ENCODE peak calls at places on chromosomes 4 and X, in five cellular contexts. One of them, this sample, is unnamed.
A peak's percentile ranks its signal among the peaks of the same experiment; 100 is the strongest.

GRCh38 chrX:101385795-101386541 is at the start of gene BTK:
- DNase-seq in NCI-H1048: no peak
- DNase-seq in fibroblast of villous mesenchyme: no peak
- DNase-seq in left ventricle myocardium superior: no peak
- DNase-seq in globus pallidus: peak; percentile 24
- DNase-seq in this sample: no peak

GRCh38 chr4:89572224-89572858 is 264.6 kb downstream of the SNCA start:
- DNase-seq in NCI-H1048: no peak
- DNase-seq in fibroblast of villous mesenchyme: peak; percentile 28
- DNase-seq in left ventricle myocardium superior: no peak
- DNase-seq in globus pallidus: no peak
- DNase-seq in this sample: no peak

GRCh38 chr4:8085491-8086479 is 72.8 kb downstream of the ABLIM2 start:
- DNase-seq in NCI-H1048: no peak
- DNase-seq in fibroblast of villous mesenchyme: no peak
- DNase-seq in left ventricle myocardium superior: no peak
- DNase-seq in globus pallidus: no peak
- DNase-seq in this sample: no peak

GRCh38 chr4:45803994-45804393 is 319.9 kb downstream of the GABRG1 start:
- DNase-seq in NCI-H1048: no peak
- DNase-seq in fibroblast of villous mesenchyme: no peak
- DNase-seq in left ventricle myocardium superior: no peak
- DNase-seq in globus pallidus: no peak
- DNase-seq in this sample: no peak

GRCh38 chr4:185958094-185958493 is 110.9 kb upstream of the TLR3 start:
- DNase-seq in NCI-H1048: no peak
- DNase-seq in fibroblast of villous mesenchyme: no peak
- DNase-seq in left ventricle myocardium superior: no peak
- DNase-seq in globus pallidus: no peak
- DNase-seq in this sample: no peak

GRCh38 chr4:60868232-60868960 is 331.7 kb upstream of the ADGRL3 start:
- DNase-seq in NCI-H1048: no peak
- DNase-seq in fibroblast of villous mesenchyme: no peak
- DNase-seq in left ventricle myocardium superior: no peak
- DNase-seq in globus pallidus: no peak
- DNase-seq in this sample: no peak

GRCh38 chr4:66562276-66562806 is 892.1 kb upstream of the EPHA5 start:
- DNase-seq in NCI-H1048: no peak
- DNase-seq in fibroblast of villous mesenchyme: no peak
- DNase-seq in left ventricle myocardium superior: no peak
- DNase-seq in globus pallidus: no peak
- DNase-seq in this sample: peak; percentile 35

GRCh38 chr4:40480291-40480690 is 145.2 kb downstream of the CHRNA9 start:
- DNase-seq in NCI-H1048: no peak
- DNase-seq in fibroblast of villous mesenchyme: no peak
- DNase-seq in left ventricle myocardium superior: no peak
- DNase-seq in globus pallidus: no peak
- DNase-seq in this sample: no peak

GRCh38 chrX:110363241-110363640 is 4.6 kb downstream of the RTL9 start:
- DNase-seq in NCI-H1048: no peak
- DNase-seq in fibroblast of villous mesenchyme: no peak
- DNase-seq in left ventricle myocardium superior: no peak
- DNase-seq in globus pallidus: no peak
- DNase-seq in this sample: no peak

GRCh38 chr4:146053901-146054300 is 115.3 kb upstream of the ZNF827 start:
- DNase-seq in NCI-H1048: no peak
- DNase-seq in fibroblast of villous mesenchyme: no peak
- DNase-seq in left ventricle myocardium superior: no peak
- DNase-seq in globus pallidus: no peak
- DNase-seq in this sample: no peak

GRCh38 chrX:10278716-10279115 is 121.9 kb downstream of the CLCN4 start:
- DNase-seq in NCI-H1048: no peak
- DNase-seq in fibroblast of villous mesenchyme: no peak
- DNase-seq in left ventricle myocardium superior: no peak
- DNase-seq in globus pallidus: peak; percentile 3
- DNase-seq in this sample: no peak

GRCh38 chr4:5932021-5932553 is 39.2 kb upstream of the CRMP1 start:
- DNase-seq in NCI-H1048: no peak
- DNase-seq in fibroblast of villous mesenchyme: no peak
- DNase-seq in left ventricle myocardium superior: no peak
- DNase-seq in globus pallidus: no peak
- DNase-seq in this sample: no peak

GRCh38 chr4:26431461-26432165 is 58.7 kb downstream of the CCKAR start:
- DNase-seq in NCI-H1048: no peak
- DNase-seq in fibroblast of villous mesenchyme: no peak
- DNase-seq in left ventricle myocardium superior: no peak
- DNase-seq in globus pallidus: no peak
- DNase-seq in this sample: no peak

GRCh38 chrX:131746491-131746968 is 202.7 kb downstream of the OR13H1 start:
- DNase-seq in NCI-H1048: peak; percentile 27
- DNase-seq in fibroblast of villous mesenchyme: peak; percentile 93
- DNase-seq in left ventricle myocardium superior: no peak
- DNase-seq in globus pallidus: no peak
- DNase-seq in this sample: no peak

GRCh38 chrX:50168305-50168704 is 32.5 kb downstream of the AKAP4 start:
- DNase-seq in NCI-H1048: no peak
- DNase-seq in fibroblast of villous mesenchyme: no peak
- DNase-seq in left ventricle myocardium superior: no peak
- DNase-seq in globus pallidus: no peak
- DNase-seq in this sample: peak; percentile 47

GRCh38 chr4:8268901-8269534 is 536 bp upstream of the HTRA3 start:
- DNase-seq in NCI-H1048: no peak
- DNase-seq in fibroblast of villous mesenchyme: no peak
- DNase-seq in left ventricle myocardium superior: no peak
- DNase-seq in globus pallidus: no peak
- DNase-seq in this sample: no peak

GRCh38 chr4:26858035-26858918 is 2.4 kb upstream of the STIM2 start:
- DNase-seq in NCI-H1048: no peak
- DNase-seq in fibroblast of villous mesenchyme: no peak
- DNase-seq in left ventricle myocardium superior: no peak
- DNase-seq in globus pallidus: no peak
- DNase-seq in this sample: no peak

GRCh38 chr4:173009129-173009823 is 159.3 kb upstream of the GALNT7 start:
- DNase-seq in NCI-H1048: no peak
- DNase-seq in fibroblast of villous mesenchyme: peak; percentile 22
- DNase-seq in left ventricle myocardium superior: no peak
- DNase-seq in globus pallidus: no peak
- DNase-seq in this sample: peak; percentile 38

GRCh38 chr4:52612341-52612740 is 46.8 kb downstream of the USP46 start:
- DNase-seq in NCI-H1048: no peak
- DNase-seq in fibroblast of villous mesenchyme: peak; percentile 19
- DNase-seq in left ventricle myocardium superior: no peak
- DNase-seq in globus pallidus: no peak
- DNase-seq in this sample: peak; percentile 47

GRCh38 chr4:186472948-186473347 is 82.4 kb downstream of the MTNR1A start:
- DNase-seq in NCI-H1048: no peak
- DNase-seq in fibroblast of villous mesenchyme: peak; percentile 60
- DNase-seq in left ventricle myocardium superior: no peak
- DNase-seq in globus pallidus: no peak
- DNase-seq in this sample: peak; percentile 44

This sample was measured in amniotic epithelial cell.